ENCODE peak calls at places on chromosomes 16 and 17, in eight cellular contexts. One of them, this sample, is unnamed.

GRCh38 chr16:63789603-63790002 is 1332.3 kb downstream of the CDH11 start:
- DNase-seq in breast epithelium: no peak
- DNase-seq in H1: no peak
- DNase-seq in prostate gland: no peak
- DNase-seq in HCT116: no peak
- DNase-seq in sigmoid colon: no peak
- DNase-seq in GM12878: no peak
- DNase-seq in esophagus muscularis mucosa: no peak
- DNase-seq in this sample: no peak

GRCh38 chr17:78935419-78936323 is 10.5 kb upstream of the TIMP2 start:
- DNase-seq in HCT116: no peak
- DNase-seq in sigmoid colon: peak
- DNase-seq in prostate gland: no peak
- DNase-seq in esophagus muscularis mucosa: no peak
- DNase-seq in GM12878: no peak
- DNase-seq in H1: no peak
- DNase-seq in breast epithelium: peak
- DNase-seq in this sample: no peak

GRCh38 chr17:40028595-40028994 is 13.4 kb downstream of the CSF3 start:
- DNase-seq in sigmoid colon: no peak
- DNase-seq in GM12878: no peak
- DNase-seq in HCT116: no peak
- DNase-seq in prostate gland: no peak
- DNase-seq in esophagus muscularis mucosa: no peak
- DNase-seq in breast epithelium: no peak
- DNase-seq in H1: no peak
- DNase-seq in this sample: no peak

GRCh38 chr16:24834459-24835335 is 11.1 kb upstream of the SLC5A11 start:
- DNase-seq in prostate gland: peak
- DNase-seq in GM12878: no peak
- DNase-seq in breast epithelium: no peak
- DNase-seq in H1: no peak
- DNase-seq in sigmoid colon: peak
- DNase-seq in esophagus muscularis mucosa: no peak
- DNase-seq in HCT116: peak
- DNase-seq in this sample: no peak

GRCh38 chr17:47305302-47305923 is 18.3 kb upstream of the EFCAB13 start:
- DNase-seq in breast epithelium: peak
- DNase-seq in sigmoid colon: no peak
- DNase-seq in esophagus muscularis mucosa: no peak
- DNase-seq in HCT116: no peak
- DNase-seq in GM12878: no peak
- DNase-seq in H1: no peak
- DNase-seq in prostate gland: no peak
- DNase-seq in this sample: no peak

GRCh38 chr17:29112780-29113295 is 67.4 kb downstream of the MYO18A start:
- DNase-seq in esophagus muscularis mucosa: no peak
- DNase-seq in GM12878: no peak
- DNase-seq in breast epithelium: peak
- DNase-seq in sigmoid colon: no peak
- DNase-seq in prostate gland: peak
- DNase-seq in H1: no peak
- DNase-seq in HCT116: no peak
- DNase-seq in this sample: no peak

GRCh38 chr17:21379080-21379711 is 3.0 kb downstream of the KCNJ12 start:
- DNase-seq in breast epithelium: no peak
- DNase-seq in HCT116: no peak
- DNase-seq in H1: no peak
- DNase-seq in prostate gland: no peak
- DNase-seq in sigmoid colon: no peak
- DNase-seq in GM12878: no peak
- DNase-seq in esophagus muscularis mucosa: no peak
- DNase-seq in this sample: no peak

GRCh38 chr16:86735727-86736126 is 157.4 kb downstream of the FOXL1 start:
- DNase-seq in GM12878: no peak
- DNase-seq in sigmoid colon: peak
- DNase-seq in prostate gland: no peak
- DNase-seq in esophagus muscularis mucosa: no peak
- DNase-seq in HCT116: no peak
- DNase-seq in breast epithelium: no peak
- DNase-seq in H1: no peak
- DNase-seq in this sample: no peak

GRCh38 chr17:58779446-58779845 is 23.8 kb downstream of the PPM1E start:
- DNase-seq in HCT116: no peak
- DNase-seq in prostate gland: no peak
- DNase-seq in esophagus muscularis mucosa: no peak
- DNase-seq in GM12878: no peak
- DNase-seq in H1: no peak
- DNase-seq in sigmoid colon: no peak
- DNase-seq in breast epithelium: no peak
- DNase-seq in this sample: no peak

GRCh38 chr16:85334718-85335583 is 222.7 kb upstream of the CIBAR2 start:
- DNase-seq in H1: no peak
- DNase-seq in prostate gland: peak
- DNase-seq in HCT116: no peak
- DNase-seq in breast epithelium: no peak
- DNase-seq in sigmoid colon: no peak
- DNase-seq in esophagus muscularis mucosa: no peak
- DNase-seq in GM12878: no peak
- DNase-seq in this sample: no peak

GRCh38 chr17:28716740-28717577 is 709 bp downstream of the RAB34 start:
- DNase-seq in prostate gland: no peak
- DNase-seq in sigmoid colon: peak
- DNase-seq in H1: no peak
- DNase-seq in HCT116: no peak
- DNase-seq in GM12878: no peak
- DNase-seq in breast epithelium: no peak
- DNase-seq in esophagus muscularis mucosa: no peak
- DNase-seq in this sample: no peak

GRCh38 chr16:31880322-31880979 is 6.8 kb downstream of the ZNF267 start:
- DNase-seq in GM12878: peak
- DNase-seq in breast epithelium: no peak
- DNase-seq in esophagus muscularis mucosa: no peak
- DNase-seq in HCT116: no peak
- DNase-seq in sigmoid colon: no peak
- DNase-seq in prostate gland: no peak
- DNase-seq in H1: no peak
- DNase-seq in this sample: no peak

GRCh38 chr16:495127-495748 is 32.3 kb upstream of the CAPN15 start:
- DNase-seq in prostate gland: no peak
- DNase-seq in H1: peak
- DNase-seq in breast epithelium: no peak
- DNase-seq in sigmoid colon: no peak
- DNase-seq in HCT116: no peak
- DNase-seq in esophagus muscularis mucosa: no peak
- DNase-seq in GM12878: no peak
- DNase-seq in this sample: peak

GRCh38 chr16:79204486-79204885 is 396.1 kb downstream of the MAF start:
- DNase-seq in H1: no peak
- DNase-seq in breast epithelium: no peak
- DNase-seq in esophagus muscularis mucosa: no peak
- DNase-seq in sigmoid colon: no peak
- DNase-seq in GM12878: no peak
- DNase-seq in HCT116: no peak
- DNase-seq in prostate gland: no peak
- DNase-seq in this sample: no peak

GRCh38 chr17:74870512-74870911 is 2.3 kb downstream of the FDXR start:
- DNase-seq in HCT116: no peak
- DNase-seq in GM12878: no peak
- DNase-seq in H1: no peak
- DNase-seq in prostate gland: no peak
- DNase-seq in breast epithelium: no peak
- DNase-seq in sigmoid colon: no peak
- DNase-seq in esophagus muscularis mucosa: no peak
- DNase-seq in this sample: no peak

GRCh38 chr16:75555707-75556512 is at the start of gene TMEM231:
- DNase-seq in breast epithelium: peak
- DNase-seq in prostate gland: peak
- DNase-seq in HCT116: peak
- DNase-seq in GM12878: no peak
- DNase-seq in sigmoid colon: peak
- DNase-seq in esophagus muscularis mucosa: peak
- DNase-seq in H1: peak
- DNase-seq in this sample: peak

GRCh38 chr16:75559564-75560372 is 3.7 kb upstream of the TMEM231 start:
- DNase-seq in HCT116: no peak
- DNase-seq in breast epithelium: no peak
- DNase-seq in H1: no peak
- DNase-seq in prostate gland: no peak
- DNase-seq in esophagus muscularis mucosa: no peak
- DNase-seq in GM12878: no peak
- DNase-seq in sigmoid colon: no peak
- DNase-seq in this sample: no peak

GRCh38 chr16:75559002-75559401 is 3.0 kb upstream of the TMEM231 start:
- DNase-seq in GM12878: no peak
- DNase-seq in breast epithelium: no peak
- DNase-seq in H1: no peak
- DNase-seq in prostate gland: no peak
- DNase-seq in sigmoid colon: no peak
- DNase-seq in esophagus muscularis mucosa: no peak
- DNase-seq in HCT116: no peak
- DNase-seq in this sample: no peak

GRCh38 chr16:75552951-75553350 is 3.1 kb downstream of the TMEM231 start:
- DNase-seq in H1: no peak
- DNase-seq in GM12878: no peak
- DNase-seq in esophagus muscularis mucosa: no peak
- DNase-seq in sigmoid colon: no peak
- DNase-seq in prostate gland: no peak
- DNase-seq in HCT116: no peak
- DNase-seq in breast epithelium: no peak
- DNase-seq in this sample: no peak

DNA sequence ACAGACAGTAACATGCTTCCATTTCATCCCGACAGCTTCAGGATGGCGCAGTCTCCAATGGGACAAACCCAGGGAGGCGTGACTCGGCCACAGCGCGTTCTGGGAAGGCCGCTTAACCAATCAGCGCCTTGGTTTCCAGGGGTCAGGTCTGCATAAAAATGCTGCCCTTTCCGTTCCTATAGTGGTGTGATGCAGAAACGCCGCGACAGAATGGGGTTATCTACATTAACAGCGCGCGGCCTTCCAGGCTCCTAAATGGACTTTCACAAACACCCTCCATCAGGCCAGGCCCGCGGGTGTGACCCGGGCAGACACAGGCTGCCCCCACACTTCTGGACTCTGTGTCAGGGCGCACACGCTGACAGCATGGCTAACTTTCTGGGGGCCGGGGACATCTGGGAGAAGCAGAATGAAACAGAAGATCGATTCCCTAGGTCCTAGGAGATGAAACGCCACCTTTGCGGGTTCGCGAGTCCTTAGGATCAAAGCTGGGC is 792 bp downstream of the TMEM231 start:
- DNase-seq in prostate gland: peak
- DNase-seq in GM12878: no peak
- DNase-seq in breast epithelium: peak
- DNase-seq in H1: peak
- DNase-seq in esophagus muscularis mucosa: no peak
- DNase-seq in sigmoid colon: peak
- DNase-seq in HCT116: peak
- DNase-seq in this sample: no peak
- TF ChIP-seq POLR2AphosphoS5 in prostate gland: peak
- TF ChIP-seq POLR2AphosphoS5 in GM12878: no peak
- TF ChIP-seq POLR2AphosphoS5 in breast epithelium: no peak
- TF ChIP-seq POLR2AphosphoS5 in H1: peak
- TF ChIP-seq POLR2AphosphoS5 in esophagus muscularis mucosa: peak
- TF ChIP-seq POLR2AphosphoS5 in sigmoid colon: no peak
- TF ChIP-seq POLR2AphosphoS5 in HCT116: peak
- TF ChIP-seq POLR2AphosphoS5 in this sample: no peak

GRCh38 chr17:8222630-8223355 is 12.4 kb upstream of the AURKB start:
- DNase-seq in breast epithelium: peak
- DNase-seq in sigmoid colon: peak
- DNase-seq in prostate gland: peak
- DNase-seq in H1: peak
- DNase-seq in esophagus muscularis mucosa: peak
- DNase-seq in HCT116: peak
- DNase-seq in GM12878: peak
- DNase-seq in this sample: no peak
- TF ChIP-seq POLR2A in breast epithelium: peak
- TF ChIP-seq POLR2A in sigmoid colon: peak
- TF ChIP-seq POLR2A in prostate gland: peak
- TF ChIP-seq POLR2A in H1: no peak
- TF ChIP-seq POLR2A in esophagus muscularis mucosa: no peak
- TF ChIP-seq POLR2A in HCT116: peak
- TF ChIP-seq POLR2A in GM12878: peak
- TF ChIP-seq POLR2A in this sample: peak

GRCh38 chr16:89093602-89094251 is at the start of gene ACSF3:
- DNase-seq in esophagus muscularis mucosa: no peak
- DNase-seq in breast epithelium: no peak
- DNase-seq in H1: no peak
- DNase-seq in GM12878: no peak
- DNase-seq in prostate gland: peak
- DNase-seq in sigmoid colon: peak
- DNase-seq in HCT116: no peak
- DNase-seq in this sample: peak
- TF ChIP-seq POLR2AphosphoS5 in esophagus muscularis mucosa: peak
- TF ChIP-seq POLR2AphosphoS5 in breast epithelium: no peak
- TF ChIP-seq POLR2AphosphoS5 in H1: peak
- TF ChIP-seq POLR2AphosphoS5 in GM12878: peak
- TF ChIP-seq POLR2AphosphoS5 in prostate gland: no peak
- TF ChIP-seq POLR2AphosphoS5 in sigmoid colon: no peak
- TF ChIP-seq POLR2AphosphoS5 in HCT116: peak
- TF ChIP-seq POLR2AphosphoS5 in this sample: no peak

GRCh38 chr16:49282690-49283375 is 1.2 kb upstream of the CBLN1 start:
- DNase-seq in prostate gland: no peak
- DNase-seq in H1: peak
- DNase-seq in sigmoid colon: no peak
- DNase-seq in GM12878: no peak
- DNase-seq in HCT116: no peak
- DNase-seq in breast epithelium: no peak
- DNase-seq in esophagus muscularis mucosa: peak
- DNase-seq in this sample: no peak

GRCh38 chr16:49287572-49287971 is 5.9 kb upstream of the CBLN1 start:
- DNase-seq in GM12878: no peak
- DNase-seq in breast epithelium: no peak
- DNase-seq in H1: no peak
- DNase-seq in HCT116: no peak
- DNase-seq in prostate gland: no peak
- DNase-seq in sigmoid colon: no peak
- DNase-seq in esophagus muscularis mucosa: no peak
- DNase-seq in this sample: no peak

GRCh38 chr16:49283376-49284049 is 1.9 kb upstream of the CBLN1 start:
- DNase-seq in HCT116: no peak
- DNase-seq in GM12878: no peak
- DNase-seq in prostate gland: no peak
- DNase-seq in H1: no peak
- DNase-seq in esophagus muscularis mucosa: peak
- DNase-seq in breast epithelium: no peak
- DNase-seq in sigmoid colon: no peak
- DNase-seq in this sample: no peak

GRCh38 chr16:49281843-49282642 is 405 bp upstream of the CBLN1 start:
- DNase-seq in prostate gland: peak
- DNase-seq in HCT116: no peak
- DNase-seq in sigmoid colon: peak
- DNase-seq in H1: peak
- DNase-seq in breast epithelium: peak
- DNase-seq in GM12878: no peak
- DNase-seq in esophagus muscularis mucosa: peak
- DNase-seq in this sample: peak

DNA sequence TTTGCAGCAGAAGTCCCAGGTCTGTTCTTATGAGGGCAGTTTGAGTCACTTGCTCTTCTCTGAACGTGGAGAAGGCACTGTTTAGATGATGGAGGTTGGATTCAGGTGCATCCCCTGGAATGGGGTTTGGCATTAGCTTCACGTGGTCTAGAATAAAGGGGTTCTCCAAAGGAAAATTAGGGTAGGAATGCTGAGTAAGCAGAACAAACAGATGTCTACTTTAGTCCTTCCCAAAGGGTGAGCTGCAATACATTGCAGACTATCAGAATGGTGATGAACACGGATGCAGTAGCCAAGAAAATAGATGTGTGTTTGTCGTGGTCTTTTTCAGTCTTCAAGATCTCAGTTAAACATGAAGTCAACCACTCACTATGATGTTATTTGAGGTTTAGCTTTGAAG is 3.3 kb upstream of the CBLN1 start:
- DNase-seq in HCT116: no peak
- DNase-seq in prostate gland: no peak
- DNase-seq in GM12878: no peak
- DNase-seq in esophagus muscularis mucosa: peak
- DNase-seq in sigmoid colon: no peak
- DNase-seq in H1: no peak
- DNase-seq in breast epithelium: no peak
- DNase-seq in this sample: no peak
- TF ChIP-seq POLR2A in HCT116: no peak
- TF ChIP-seq POLR2A in prostate gland: no peak
- TF ChIP-seq POLR2A in GM12878: no peak
- TF ChIP-seq POLR2A in esophagus muscularis mucosa: no peak
- TF ChIP-seq POLR2A in sigmoid colon: no peak
- TF ChIP-seq POLR2A in H1: no peak
- TF ChIP-seq POLR2A in breast epithelium: no peak
- TF ChIP-seq POLR2A in this sample: no peak

This sample was measured in GM12891.